ENCODE peak calls at places on chromosomes 5 and 9, in nine cellular contexts. P, Q, Y, H, W, Z, O, B and T are unnamed samples.

GRCh38 chr9:92035687-92036410 is 79.4 kb downstream of the SPTLC1 start:
- DNase-seq in P (peak), Q (no peak), Y (no peak), H (peak), W (peak), Z (no peak), O (no peak), B (no peak), T (no peak)

GRCh38 chr5:176863041-176863764 is 35.9 kb downstream of the HK3 start:
- DNase-seq in P (no peak), Q (no peak), Y (no peak), H (no peak), W (no peak), Z (no peak), O (no peak), B (no peak), T (no peak)

GRCh38 chr9:34377402-34377741 is 674 bp upstream of the MYORG start:
- DNase-seq in P (no peak), Q (no peak), Y (no peak), H (no peak), W (peak), Z (no peak), O (peak), B (no peak), T (no peak)

GRCh38 chr5:148162038-148162437 is 6.3 kb upstream of the SPINK14 start:
- DNase-seq in P (no peak), Q (no peak), Y (no peak), H (no peak), W (no peak), Z (no peak), O (no peak), B (no peak), T (no peak)

GRCh38 chr9:115118471-115119156 is 657 bp upstream of the TNC start:
- DNase-seq in P (peak), Q (peak), Y (peak), H (peak), W (peak), Z (peak), O (peak), B (no peak), T (no peak)

GRCh38 chr5:60295423-60295822 is 401.9 kb upstream of the PDE4D start:
- DNase-seq in P (no peak), Q (peak), Y (no peak), H (peak), W (peak), Z (peak), O (peak), B (no peak), T (no peak)

GRCh38 chr5:68711311-68712200 is 382.3 kb upstream of the SLC30A5 start:
- DNase-seq in P (no peak), Q (no peak), Y (no peak), H (no peak), W (no peak), Z (no peak), O (no peak), B (no peak), T (peak)

GRCh38 chr9:99860266-99860665 is 38.6 kb downstream of the NR4A3 start:
- DNase-seq in P (no peak), Q (no peak), Y (no peak), H (no peak), W (no peak), Z (no peak), O (no peak), B (no peak), T (no peak)

GRCh38 chr9:83509372-83509771 is 28.8 kb downstream of the FRMD3 start:
- DNase-seq in P (peak), Q (no peak), Y (no peak), H (peak), W (peak), Z (no peak), O (no peak), B (no peak), T (no peak)

GRCh38 chr9:86550411-86550810 is 196.2 kb upstream of the TUT7 start:
- DNase-seq in P (peak), Q (no peak), Y (no peak), H (peak), W (peak), Z (no peak), O (no peak), B (no peak), T (no peak)

GRCh38 chr5:89397096-89397495 is 514.1 kb upstream of the MEF2C start:
- DNase-seq in P (no peak), Q (no peak), Y (no peak), H (peak), W (peak), Z (peak), O (no peak), B (no peak), T (peak)

GRCh38 chr9:75962186-75963036 is 71.9 kb downstream of the PCSK5 start:
- DNase-seq in P (no peak), Q (no peak), Y (peak), H (no peak), W (no peak), Z (no peak), O (peak), B (no peak), T (no peak)

GRCh38 chr9:37026936-37027581 is 7.0 kb downstream of the PAX5 start:
- DNase-seq in P (no peak), Q (no peak), Y (no peak), H (no peak), W (no peak), Z (no peak), O (no peak), B (no peak), T (peak)

GRCh38 chr9:16429671-16430070 is 440.8 kb downstream of the BNC2 start:
- DNase-seq in P (no peak), Q (no peak), Y (no peak), H (no peak), W (no peak), Z (no peak), O (no peak), B (no peak), T (no peak)

GRCh38 chr9:136403915-136404800 is 4.2 kb upstream of the SNAPC4 start:
- DNase-seq in P (no peak), Q (no peak), Y (no peak), H (no peak), W (no peak), Z (no peak), O (no peak), B (no peak), T (peak)

GRCh38 chr5:3120013-3120412 is 368.5 kb upstream of the IRX2 start:
- DNase-seq in P (no peak), Q (no peak), Y (no peak), H (no peak), W (no peak), Z (no peak), O (no peak), B (no peak), T (no peak)

GRCh38 chr5:154397652-154398406 is 48.0 kb upstream of the SAP30L start:
- DNase-seq in P (no peak), Q (no peak), Y (no peak), H (no peak), W (no peak), Z (no peak), O (peak), B (no peak), T (no peak)

GRCh38 chr5:124103671-124104070 is 591.7 kb downstream of the CSNK1G3 start:
- DNase-seq in P (no peak), Q (no peak), Y (no peak), H (no peak), W (peak), Z (peak), O (no peak), B (no peak), T (no peak)

GRCh38 chr9:68996457-68996856 is 17.5 kb downstream of the PRKACG start:
- DNase-seq in P (no peak), Q (no peak), Y (no peak), H (no peak), W (no peak), Z (no peak), O (no peak), B (no peak), T (no peak)

GRCh38 chr9:129284607-129285291 is 106.7 kb upstream of the IER5L start:
- DNase-seq in P (no peak), Q (no peak), Y (no peak), H (no peak), W (no peak), Z (no peak), O (peak), B (no peak), T (no peak)

GRCh38 chr9:2227468-2227867 is 212.3 kb downstream of the SMARCA2 start:
- DNase-seq in P (peak), Q (no peak), Y (no peak), H (peak), W (peak), Z (no peak), O (peak), B (no peak), T (no peak)

GRCh38 chr5:37552770-37553719 is 173.9 kb downstream of the WDR70 start:
- DNase-seq in P (peak), Q (no peak), Y (no peak), H (peak), W (peak), Z (no peak), O (no peak), B (no peak), T (no peak)

GRCh38 chr5:179869101-179869500 is 10.5 kb upstream of the MRNIP start:
- DNase-seq in P (no peak), Q (no peak), Y (no peak), H (no peak), W (no peak), Z (no peak), O (no peak), B (no peak), T (no peak)

GRCh38 chr9:13324988-13325387 is 45.5 kb upstream of the MPDZ start:
- DNase-seq in P (no peak), Q (no peak), Y (no peak), H (peak), W (peak), Z (peak), O (no peak), B (no peak), T (no peak)

GRCh38 chr9:18905883-18906649 is 126.9 kb downstream of the SAXO1 start:
- DNase-seq in P (no peak), Q (no peak), Y (no peak), H (no peak), W (peak), Z (no peak), O (no peak), B (no peak), T (no peak)

DNA sequence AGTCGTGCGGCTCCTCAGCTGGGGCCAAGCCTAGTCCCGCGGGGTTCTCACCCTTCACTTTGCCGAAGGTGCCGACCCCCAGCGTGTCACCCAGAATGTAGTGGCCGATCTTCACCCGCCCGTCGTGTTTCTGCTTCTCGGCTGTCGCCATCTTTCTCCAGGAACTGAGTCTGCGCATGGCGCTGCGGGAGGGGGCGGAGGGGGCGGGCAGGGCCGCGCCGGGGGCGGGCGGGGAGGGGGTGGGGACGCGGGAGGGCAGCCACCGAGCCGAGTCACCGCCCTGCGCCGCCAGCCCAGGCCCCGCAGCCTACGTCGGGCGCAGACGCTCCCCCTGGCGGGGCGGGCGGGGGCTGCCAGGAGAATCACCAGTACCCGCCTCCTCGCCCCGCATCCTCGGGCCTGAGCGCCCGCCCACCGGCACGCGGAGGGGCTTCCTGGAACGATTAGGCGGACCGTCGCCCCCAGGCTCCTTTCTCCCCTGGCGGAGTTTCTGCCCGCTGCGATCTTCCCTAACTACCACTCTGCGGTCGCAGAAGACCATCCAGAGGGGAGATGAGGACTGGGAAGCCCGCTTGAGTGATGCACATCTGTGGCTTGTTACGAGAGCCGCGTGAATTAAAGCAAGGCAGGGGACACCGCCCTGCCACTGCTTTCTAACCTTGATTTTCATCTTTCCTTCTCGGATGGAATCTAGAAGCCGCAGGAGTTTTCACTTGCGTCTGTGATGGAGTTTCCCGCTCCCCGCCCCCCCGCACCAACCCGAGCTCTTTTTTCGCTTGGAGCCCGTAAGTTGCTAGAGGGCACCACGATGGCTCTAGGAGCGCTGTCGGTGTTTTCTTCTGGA is at the start of gene PRKAA1:
- DNase-seq in P (no peak), Q (peak), Y (peak), H (peak), W (peak), Z (peak), O (peak), B (peak), T (peak)
- TF ChIP-seq CTCF in P (peak), Q (peak), Y (peak), H (peak), W (peak), Z (peak), O (peak), B (peak), T (peak)

GRCh38 chr5:39570418-39571027 is 145.7 kb upstream of the DAB2 start:
- DNase-seq in P (no peak), Q (no peak), Y (no peak), H (peak), W (peak), Z (peak), O (no peak), B (no peak), T (no peak)
- TF ChIP-seq CTCF in P (peak), Q (peak), Y (peak), H (peak), W (peak), Z (peak), O (peak), B (peak), T (peak)

GRCh38 chr5:132764051-132764450 is 13.0 kb downstream of the SEPTIN8 start:
- DNase-seq in P (no peak), Q (no peak), Y (no peak), H (no peak), W (no peak), Z (no peak), O (no peak), B (no peak), T (no peak)
- TF ChIP-seq CTCF in P (no peak), Q (no peak), Y (no peak), H (no peak), W (no peak), Z (no peak), O (no peak), B (no peak), T (no peak)

DNA sequence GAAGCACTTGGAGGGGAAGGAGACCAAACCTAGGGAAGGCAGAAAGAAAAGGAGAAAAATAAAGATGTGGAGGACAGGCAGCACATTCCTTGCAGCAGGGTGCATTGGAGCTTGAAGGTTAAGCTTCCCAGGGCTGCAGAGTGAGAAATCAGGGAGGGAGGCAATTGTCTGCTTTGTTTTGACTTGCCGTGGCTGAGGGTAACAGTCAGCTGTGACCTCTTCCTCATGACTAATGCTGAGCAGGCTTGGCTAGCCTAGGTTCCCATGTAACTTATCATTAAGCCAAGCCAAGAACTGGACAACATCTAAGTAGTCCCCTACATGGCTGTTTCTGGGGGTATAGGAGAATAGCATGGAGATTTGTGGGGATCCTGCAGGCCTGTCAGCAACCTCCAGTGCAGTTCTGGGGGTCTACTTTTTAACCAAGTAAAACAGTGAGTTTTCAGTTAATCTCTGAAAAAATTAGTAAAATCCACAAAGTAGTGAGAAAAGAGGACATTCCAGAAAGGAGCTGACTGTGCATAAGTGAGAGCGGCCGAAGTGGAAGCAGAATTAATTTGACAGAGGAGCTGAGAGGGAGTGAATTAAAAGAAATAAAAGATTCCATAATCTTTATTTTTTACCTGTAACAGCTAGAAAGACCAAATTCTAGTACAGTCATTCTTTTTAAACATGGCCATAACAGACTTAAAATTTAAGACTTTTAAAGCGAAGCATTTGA is 149.0 kb downstream of the SGCD start:
- DNase-seq in P (peak), Q (no peak), Y (peak), H (peak), W (peak), Z (peak), O (peak), B (no peak), T (no peak)
- TF ChIP-seq CTCF in P (peak), Q (no peak), Y (no peak), H (peak), W (no peak), Z (no peak), O (no peak), B (no peak), T (no peak)

DNA sequence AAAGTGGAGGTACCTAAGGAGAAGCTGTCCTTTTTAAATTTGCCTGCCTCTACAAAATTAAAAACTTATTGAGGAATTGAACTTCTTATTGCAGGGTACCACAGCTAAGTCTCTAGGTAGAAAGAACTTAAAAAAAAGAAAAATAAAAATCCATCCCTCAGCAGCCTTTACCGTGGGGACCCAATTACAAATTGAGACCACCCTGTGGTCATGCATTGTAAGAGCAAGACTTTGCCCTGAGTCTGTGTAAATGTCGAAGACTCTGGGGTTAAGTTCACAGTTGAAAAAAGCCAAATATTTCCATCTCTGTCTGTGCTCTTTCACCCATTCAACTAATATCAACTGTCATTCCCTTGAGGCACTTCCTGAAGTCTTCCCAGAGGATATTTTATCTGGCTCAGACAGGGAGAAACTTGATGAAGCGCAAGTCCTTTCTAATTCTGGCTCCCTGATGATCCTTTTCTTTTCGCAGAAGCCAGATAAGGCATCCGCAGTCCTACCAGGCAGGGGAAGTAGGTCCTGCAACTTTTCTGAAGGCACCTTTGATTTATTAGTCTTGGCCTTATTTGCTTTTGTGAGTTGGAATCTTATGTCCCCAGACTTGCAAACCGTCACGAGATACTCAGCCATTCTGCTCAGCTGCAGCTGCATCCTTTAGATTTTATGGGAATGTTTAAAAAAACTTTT is 323.8 kb upstream of the WWC1 start:
- DNase-seq in P (no peak), Q (no peak), Y (no peak), H (no peak), W (no peak), Z (no peak), O (no peak), B (no peak), T (no peak)
- TF ChIP-seq CTCF in P (no peak), Q (peak), Y (no peak), H (no peak), W (no peak), Z (no peak), O (no peak), B (no peak), T (no peak)

GRCh38 chr5:92371889-92372235 is 988.7 kb upstream of the ARRDC3 start:
- DNase-seq in P (no peak), Q (no peak), Y (no peak), H (no peak), W (peak), Z (peak), O (no peak), B (no peak), T (no peak)
- TF ChIP-seq CTCF in P (no peak), Q (no peak), Y (no peak), H (no peak), W (no peak), Z (no peak), O (no peak), B (no peak), T (no peak)